ENCODE peak calls at places on chromosomes 11 and 22, in five cellular contexts. F, U, A, P and O are unnamed samples.

GRCh38 chr11:85826096-85826855 is 15.3 kb upstream of the SYTL2 start:
- DNase-seq in A (no peak), U (no peak), F (no peak), P (peak), O (no peak)

GRCh38 chr11:68186061-68186460 is 27.0 kb downstream of the KMT5B start:
- DNase-seq in U (no peak), A (no peak), F (no peak), P (no peak), O (no peak)

GRCh38 chr11:117796456-117797428 is at the start of gene DSCAML1:
- DNase-seq in A (no peak), U (no peak), F (no peak), P (no peak), O (no peak)

GRCh38 chr11:60121259-60121658 is 32.8 kb downstream of the MS4A2 start:
- DNase-seq in U (no peak), A (no peak), P (no peak), F (no peak), O (no peak)

GRCh38 chr11:9280655-9281301 is 15.6 kb upstream of the DENND5A start:
- DNase-seq in F (no peak), U (peak), A (peak), P (no peak), O (no peak)

GRCh38 chr11:130323452-130324448 is 9.0 kb upstream of the ZBTB44 start:
- DNase-seq in U (no peak), A (no peak), P (no peak), F (no peak), O (no peak)

GRCh38 chr11:128261011-128261421 is 326.3 kb downstream of the ETS1 start:
- DNase-seq in P (no peak), U (no peak), A (no peak), F (no peak), O (no peak)

GRCh38 chr22:37157516-37158289 is 8.0 kb upstream of the IL2RB start:
- DNase-seq in U (no peak), F (no peak), P (no peak), A (no peak), O (no peak)

GRCh38 chr11:100816823-100817222 is 129.7 kb downstream of the ARHGAP42 start:
- DNase-seq in F (no peak), P (no peak), A (no peak), U (no peak), O (no peak)

GRCh38 chr11:77147668-77148321 is 19.7 kb downstream of the MYO7A start:
- DNase-seq in P (no peak), A (peak), U (no peak), F (no peak), O (no peak)

GRCh38 chr11:12206529-12206928 is 96.1 kb downstream of the MICAL2 start:
- DNase-seq in F (no peak), U (no peak), A (no peak), P (no peak), O (no peak)

GRCh38 chr11:18696638-18697225 is 1.8 kb upstream of the TMEM86A start:
- DNase-seq in F (no peak), P (no peak), A (no peak), U (no peak), O (no peak)

GRCh38 chr11:91591021-91591420 is 633.6 kb upstream of the FAT3 start:
- DNase-seq in F (no peak), P (no peak), U (no peak), A (no peak), O (no peak)

GRCh38 chr22:35315855-35316745 is 16.4 kb downstream of the TOM1 start:
- DNase-seq in U (peak), F (peak), P (peak), A (no peak), O (no peak)

GRCh38 chr11:62591448-62592215 is at the start of gene TUT1:
- DNase-seq in A (peak), U (peak), P (peak), F (peak), O (peak)
- TF ChIP-seq CTCF in A (no peak), U (peak), P (no peak), F (no peak), O (no peak)

DNA sequence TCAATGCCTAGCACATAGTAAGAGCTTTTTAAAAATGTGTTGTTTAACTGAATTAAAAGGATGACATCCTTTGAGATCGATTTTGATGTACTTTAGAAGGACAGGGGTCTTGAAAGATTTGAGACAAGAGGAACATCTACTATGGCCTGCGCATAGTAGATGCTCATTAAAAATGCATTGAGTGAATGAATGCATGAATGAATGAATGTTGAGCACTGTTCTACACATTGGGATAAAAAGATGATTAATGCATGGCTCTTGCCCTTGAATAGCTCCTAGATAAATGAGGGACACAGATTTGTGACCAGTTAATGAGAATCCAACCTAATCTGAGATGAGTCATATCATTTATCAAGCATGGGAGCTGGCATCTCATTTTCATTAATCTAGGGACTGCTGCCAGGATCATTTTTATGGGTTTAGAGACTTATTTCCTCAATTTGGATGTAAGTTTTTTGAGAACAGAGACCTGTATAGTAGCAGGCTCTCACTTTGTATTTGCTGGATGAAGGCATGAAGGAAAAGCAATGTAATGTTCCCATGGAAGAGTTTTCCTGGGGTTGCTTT is 176.0 kb upstream of the BDNF start:
- DNase-seq in P (no peak), U (no peak), F (no peak), A (no peak), O (no peak)
- H3K4me3 ChIP-seq in P (no peak), U (no peak), F (no peak), A (no peak), O (no peak)

GRCh38 chr22:43483669-43484068 is 71.9 kb downstream of the MPPED1 start:
- DNase-seq in U (no peak), F (no peak), P (no peak), A (no peak), O (no peak)

GRCh38 chr22:43482310-43482625 is 70.5 kb downstream of the MPPED1 start:
- DNase-seq in U (no peak), A (no peak), P (no peak), F (no peak), O (no peak)

GRCh38 chr22:43479962-43480361 is 68.1 kb downstream of the MPPED1 start:
- DNase-seq in A (no peak), U (no peak), P (no peak), F (no peak), O (no peak)

GRCh38 chr22:43483266-43483665 is 71.5 kb downstream of the MPPED1 start:
- DNase-seq in P (no peak), F (no peak), A (no peak), U (no peak), O (no peak)

GRCh38 chr22:43481528-43482309 is 69.9 kb downstream of the MPPED1 start:
- DNase-seq in P (no peak), U (no peak), F (no peak), A (peak), O (no peak)
- TF ChIP-seq CTCF in P (no peak), U (no peak), F (no peak), A (no peak), O (no peak)

GRCh38 chr22:41697126-41697775 is 2.1 kb upstream of the MEI1 start:
- DNase-seq in P (peak), A (peak), F (peak), U (peak), O (peak)
- H3K4me3 ChIP-seq in P (peak), A (peak), F (no peak), U (no peak), O (no peak)

GRCh38 chr11:2271077-2271326 is 614 bp upstream of the ASCL2 start:
- DNase-seq in U (peak), F (no peak), A (peak), P (peak), O (peak)

GRCh38 chr11:2272946-2273280 is 2.5 kb upstream of the ASCL2 start:
- DNase-seq in P (no peak), U (no peak), F (no peak), A (no peak), O (no peak)

GRCh38 chr11:2272241-2272945 is 2.0 kb upstream of the ASCL2 start:
- DNase-seq in U (peak), P (no peak), F (no peak), A (peak), O (no peak)

GRCh38 chr11:2270322-2271076 is at the start of gene ASCL2:
- DNase-seq in P (no peak), A (peak), F (no peak), U (peak), O (peak)

DNA sequence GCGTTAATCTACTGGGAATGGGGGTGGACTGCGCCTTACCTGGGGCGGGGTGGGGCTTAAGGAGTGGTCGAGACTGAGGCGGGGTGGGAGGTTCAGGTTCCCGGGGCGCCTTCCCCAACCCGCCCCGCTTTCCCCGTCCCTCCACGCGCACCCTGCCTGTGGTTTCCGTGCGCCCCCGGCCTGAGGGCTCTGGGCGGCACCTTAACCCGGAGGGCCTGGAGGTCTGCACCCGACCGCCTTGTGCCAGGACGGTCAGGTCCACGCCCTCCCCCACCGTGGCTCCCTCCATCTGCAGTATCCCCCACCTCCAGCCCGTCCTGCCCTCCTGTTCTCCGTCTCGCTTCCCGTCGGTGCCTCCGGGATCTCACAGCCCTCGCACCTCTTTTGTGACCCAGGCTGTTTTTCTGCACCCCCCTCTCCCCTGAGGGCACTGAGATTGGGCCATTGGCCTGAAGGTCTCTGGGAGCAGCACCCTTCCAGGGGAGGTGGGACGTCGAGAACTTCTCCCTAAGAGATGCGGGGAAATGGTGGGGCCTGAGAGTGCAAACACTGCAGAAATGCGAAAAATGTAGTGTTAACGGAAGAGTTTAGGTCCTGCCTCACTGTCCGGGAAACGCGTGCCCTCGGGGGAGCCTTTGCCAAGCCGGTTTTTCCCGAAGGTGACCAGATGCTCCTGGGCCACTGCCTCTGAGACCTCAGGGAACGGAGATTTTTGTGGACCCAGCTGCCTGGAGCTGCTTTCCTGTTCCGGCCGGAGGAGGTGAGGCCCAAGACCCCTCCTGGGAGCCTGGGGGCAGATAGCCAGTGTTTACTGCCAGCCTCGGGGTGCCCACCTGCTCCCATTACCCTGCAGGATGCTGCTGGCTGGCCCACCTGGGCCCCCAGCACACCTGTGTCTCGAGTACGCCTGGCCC is 1.2 kb upstream of the ASCL2 start:
- DNase-seq in F (no peak), A (peak), P (no peak), U (no peak), O (no peak)
- TF ChIP-seq CTCF in F (no peak), A (no peak), P (no peak), U (no peak), O (no peak)

DNA sequence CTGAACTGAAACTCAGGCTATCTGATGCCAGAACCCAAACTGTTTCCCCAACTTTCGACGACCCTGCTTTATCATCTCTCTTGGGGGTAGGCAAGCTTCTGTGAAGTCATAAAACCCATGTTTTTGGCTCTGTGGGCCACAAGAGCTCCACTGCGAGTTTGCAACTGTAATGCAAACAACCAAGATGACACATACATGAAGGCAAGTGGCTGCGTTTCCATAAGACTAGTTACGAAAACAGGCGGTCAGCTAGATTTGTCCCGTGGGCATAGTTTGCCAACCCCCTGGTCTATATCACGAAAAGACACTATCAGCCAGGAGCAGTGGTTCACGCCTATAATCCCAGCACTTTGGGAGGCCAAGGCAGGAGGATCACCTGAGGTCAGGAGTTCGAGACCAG is 37.5 kb downstream of the TPST2 start:
- DNase-seq in A (no peak), F (no peak), U (no peak), P (no peak), O (no peak)
- H3K4me3 ChIP-seq in A (no peak), F (no peak), U (no peak), P (no peak), O (no peak)

DNA sequence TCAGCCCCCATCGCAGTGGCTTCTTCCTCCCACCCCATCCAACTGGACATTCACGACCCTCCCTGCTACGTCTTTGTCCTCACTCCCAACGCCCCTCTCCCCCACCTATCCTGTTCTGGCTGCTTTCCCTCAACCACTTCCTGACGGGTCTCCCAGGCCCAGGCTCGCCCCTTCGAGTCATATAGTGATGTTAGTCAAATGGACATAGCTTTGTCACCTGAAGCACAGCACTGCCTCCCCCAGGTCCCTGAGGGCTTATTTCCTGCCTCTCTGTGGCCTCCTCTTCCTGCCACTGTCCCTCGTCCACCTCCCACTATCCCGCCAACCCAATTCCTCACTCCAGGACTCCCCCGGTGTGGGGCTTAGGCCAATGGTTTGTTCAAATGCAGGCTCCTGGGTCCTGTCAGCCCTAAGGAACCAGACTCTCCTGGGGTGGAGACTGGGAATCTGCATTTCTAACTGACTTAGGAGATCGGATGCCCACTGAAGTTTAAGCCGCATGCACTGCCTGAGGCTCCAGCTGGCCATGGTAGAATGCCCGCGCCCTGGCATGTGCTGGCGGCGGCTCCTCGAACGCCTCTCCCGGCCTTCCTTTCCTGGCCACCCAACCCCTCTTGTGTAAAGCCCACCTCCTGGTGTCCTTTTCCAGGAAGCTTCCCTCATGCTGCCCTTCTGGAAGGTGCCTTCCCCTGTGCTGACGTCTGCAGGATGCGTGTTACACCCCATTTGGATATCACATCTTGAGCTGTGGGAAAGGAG is 18.3 kb downstream of the SUN2 start:
- DNase-seq in F (no peak), U (no peak), P (no peak), A (no peak), O (no peak)
- TF ChIP-seq CTCF in F (no peak), U (no peak), P (no peak), A (no peak), O (no peak)

GRCh38 chr22:47571616-47572015 is 809.2 kb downstream of the TBC1D22A start:
- DNase-seq in F (no peak), U (no peak), P (no peak), A (no peak), O (no peak)
- H3K4me3 ChIP-seq in F (no peak), U (no peak), P (no peak), A (no peak), O (no peak)

DNA sequence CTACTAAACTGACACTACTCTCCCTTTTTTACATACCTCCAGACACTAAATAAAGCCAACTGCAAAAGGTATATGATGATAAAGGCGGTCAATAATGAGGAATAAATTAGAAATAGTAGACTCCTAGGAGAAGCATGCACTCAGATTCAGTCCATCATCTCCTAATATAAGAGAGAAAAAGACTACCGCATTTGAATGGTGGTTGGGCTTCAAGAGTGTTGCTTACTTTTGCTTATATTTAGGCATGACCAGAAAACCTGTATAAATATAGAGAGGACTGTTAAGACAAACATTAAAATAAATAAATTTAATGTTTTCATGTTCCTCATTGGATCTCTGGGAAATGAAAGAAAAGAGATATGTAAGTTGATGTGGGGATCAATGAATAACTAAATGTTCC is 1137.0 kb downstream of the FAM181B start:
- DNase-seq in A (no peak), P (no peak), F (no peak), U (no peak), O (no peak)
- TF ChIP-seq CTCF in A (no peak), P (no peak), F (no peak), U (no peak), O (no peak)

DNA sequence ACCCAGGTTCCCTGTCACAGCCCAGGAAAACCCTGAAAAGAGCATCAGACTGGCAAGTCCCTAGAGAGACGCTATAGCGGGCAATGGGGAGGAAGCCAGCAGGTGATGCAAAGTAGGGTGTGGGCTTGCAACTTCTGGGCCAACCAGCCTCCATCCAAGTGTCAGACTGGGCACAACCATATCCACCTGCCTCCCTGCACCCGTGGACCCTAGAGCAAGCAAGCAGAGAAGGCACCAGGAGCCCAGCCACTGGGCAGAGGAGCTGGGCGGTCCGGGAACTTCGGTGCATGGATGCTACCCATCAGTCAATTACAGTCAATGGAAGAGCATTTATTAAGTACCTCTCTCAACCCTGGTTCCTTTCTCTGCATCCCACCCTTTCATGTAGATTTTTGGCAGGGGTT is 2.8 kb downstream of the NECTIN1 start:
- DNase-seq in F (no peak), P (no peak), U (no peak), A (no peak), O (no peak)
- H3K4me3 ChIP-seq in F (no peak), P (no peak), U (no peak), A (no peak), O (no peak)